ENCODE peak calls at places on chromosomes 2 and 18, in ten cellular contexts. H is anterior cingulate cortex; O is cardiac muscle cell; M is iPS DF 6.9; G is myocyte; W is psoas muscle; Y is activated CD4-positive, alpha-beta T cell treated with anti-CD3 and anti-CD28 coated beads, Interleukin-2, amount 10 ng/mL, durations not matched to agents 7 days and 5 days; E is CD4-positive, CD25-positive, alpha-beta regulatory T cell; Q is activated naive CD8-positive, alpha-beta T cell treated with anti-CD3 and anti-CD28 coated beads, Interleukin-2, amount 10 ng/mL, durations not matched to agents 7 days and 5 days; V is AG04450. A is an unnamed sample.

GRCh38 chr2:238162171-238162515 is 3.4 kb downstream of the ERFE start:
- DNase-seq in H (no peak), O (no peak), M (no peak), G (no peak), W (no peak), Y (no peak), E (no peak), Q (no peak), V (no peak), A (no peak)

GRCh38 chr2:109128466-109129355 is at the start of gene SH3RF3:
- DNase-seq in H (no peak), O (peak), M (no peak), G (peak), W (peak), Y (no peak), E (no peak), Q (peak), V (no peak), A (peak)

GRCh38 chr2:159797468-159798375 is at the start of gene CD302:
- DNase-seq in H (peak), O (peak), M (no peak), G (peak), W (peak), Y (peak), E (peak), Q (peak), V (no peak), A (no peak)

GRCh38 chr18:74110149-74110548 is 37.5 kb downstream of the FBXO15 start:
- DNase-seq in H (no peak), O (no peak), M (no peak), G (no peak), W (no peak), Y (no peak), E (no peak), Q (no peak), V (no peak), A (no peak)

GRCh38 chr2:196169521-196169920 is 1.9 kb downstream of the STK17B start:
- DNase-seq in H (no peak), O (no peak), M (no peak), G (no peak), W (no peak), Y (no peak), E (no peak), Q (no peak), V (no peak), A (no peak)

GRCh38 chr2:176455865-176456291 is 186.6 kb downstream of the MTX2 start:
- DNase-seq in H (peak), O (peak), M (no peak), G (no peak), W (peak), Y (no peak), E (no peak), Q (no peak), V (no peak), A (no peak)

GRCh38 chr18:33957705-33958104 is 267.0 kb downstream of the NOL4 start:
- DNase-seq in H (no peak), O (no peak), M (no peak), G (no peak), W (no peak), Y (no peak), E (no peak), Q (no peak), V (no peak), A (no peak)

GRCh38 chr18:35478520-35479435 is 19.0 kb downstream of the INO80C start:
- DNase-seq in H (no peak), O (no peak), M (no peak), G (peak), W (no peak), Y (no peak), E (no peak), Q (no peak), V (no peak), A (peak)

GRCh38 chr2:241074065-241074818 is 27.8 kb downstream of the MTERF4 start:
- DNase-seq in H (no peak), O (no peak), M (no peak), G (no peak), W (no peak), Y (no peak), E (no peak), Q (no peak), V (no peak), A (no peak)

GRCh38 chr2:109383505-109384307 is 230.1 kb downstream of the SEPTIN10 start:
- DNase-seq in H (no peak), O (no peak), M (no peak), G (no peak), W (no peak), Y (no peak), E (no peak), Q (peak), V (no peak), A (no peak)

GRCh38 chr2:149740490-149740889 is 152.9 kb upstream of the MMADHC start:
- DNase-seq in H (no peak), O (no peak), M (no peak), G (no peak), W (no peak), Y (no peak), E (no peak), Q (no peak), V (no peak), A (no peak)

GRCh38 chr18:49368876-49369440 is 91.5 kb downstream of the DYM start:
- DNase-seq in H (no peak), O (no peak), M (no peak), G (peak), W (peak), Y (no peak), E (no peak), Q (no peak), V (no peak), A (no peak)

GRCh38 chr18:61738488-61738887 is 154.3 kb downstream of the RNF152 start:
- DNase-seq in H (no peak), O (no peak), M (no peak), G (no peak), W (no peak), Y (no peak), E (no peak), Q (no peak), V (no peak), A (no peak)

GRCh38 chr2:226796012-226796839 is 3.4 kb downstream of the IRS1 start:
- DNase-seq in H (no peak), O (no peak), M (no peak), G (no peak), W (peak), Y (no peak), E (no peak), Q (no peak), V (no peak), A (no peak)

GRCh38 chr2:150698016-150698661 is 210.7 kb upstream of the RND3 start:
- DNase-seq in H (no peak), O (no peak), M (no peak), G (peak), W (no peak), Y (no peak), E (no peak), Q (no peak), V (no peak), A (no peak)

GRCh38 chr2:75549401-75550253 is 11.1 kb downstream of the EVA1A start:
- DNase-seq in H (no peak), O (no peak), M (no peak), G (no peak), W (no peak), Y (no peak), E (no peak), Q (no peak), V (no peak), A (no peak)

GRCh38 chr2:198587726-198588125 is 783.3 kb downstream of the PLCL1 start:
- DNase-seq in H (no peak), O (no peak), M (no peak), G (no peak), W (no peak), Y (no peak), E (no peak), Q (no peak), V (no peak), A (no peak)

GRCh38 chr2:9302755-9303154 is 96.1 kb downstream of the ASAP2 start:
- DNase-seq in H (no peak), O (no peak), M (no peak), G (no peak), W (no peak), Y (no peak), E (no peak), Q (no peak), V (no peak), A (no peak)

GRCh38 chr2:44170337-44170736 is 1.7 kb downstream of the PPM1B start:
- DNase-seq in H (no peak), O (no peak), M (no peak), G (peak), W (no peak), Y (no peak), E (no peak), Q (no peak), V (no peak), A (no peak)

GRCh38 chr2:240935101-240935876 is 29.2 kb downstream of the CROCC2 start:
- DNase-seq in H (no peak), O (no peak), M (no peak), G (no peak), W (no peak), Y (no peak), E (no peak), Q (no peak), V (no peak), A (no peak)

A was measured in hippocampal formation.